ENCODE peak calls at places on chromosomes 3 and 15, in six cellular contexts. C, N, L, X, Z and T are unnamed samples.

GRCh38 chr15:60477991-60478632 is 830 bp downstream of the ICE2 start:
- DNase-seq in C (no peak), N (no peak), L (no peak), X (peak), Z (peak), T (no peak)

GRCh38 chr3:170572665-170573253 is 13.1 kb downstream of the SLC7A14 start:
- DNase-seq in C (no peak), N (no peak), L (no peak), X (no peak), Z (no peak), T (no peak)

GRCh38 chr15:86089422-86089821 is 9.8 kb downstream of the AGBL1 start:
- DNase-seq in C (no peak), N (no peak), L (no peak), X (no peak), Z (no peak), T (no peak)

GRCh38 chr3:150639262-150639661 is 36.1 kb downstream of the SELENOT start:
- DNase-seq in C (no peak), N (no peak), L (no peak), X (no peak), Z (no peak), T (no peak)

GRCh38 chr3:176526194-176526593 is 671.1 kb downstream of the TBL1XR1 start:
- DNase-seq in C (no peak), N (no peak), L (no peak), X (no peak), Z (no peak), T (no peak)

GRCh38 chr15:96606617-96607016 is 276.1 kb downstream of the NR2F2 start:
- DNase-seq in C (no peak), N (no peak), L (no peak), X (peak), Z (no peak), T (no peak)

GRCh38 chr15:37019479-37020433 is 80.6 kb downstream of the MEIS2 start:
- DNase-seq in C (no peak), N (peak), L (no peak), X (peak), Z (peak), T (peak)

GRCh38 chr3:69738291-69738690 is 973 bp upstream of the MITF start:
- DNase-seq in C (no peak), N (peak), L (no peak), X (peak), Z (no peak), T (no peak)

GRCh38 chr3:121942116-121942786 is 48.0 kb downstream of the SLC15A2 start:
- DNase-seq in C (no peak), N (no peak), L (no peak), X (no peak), Z (no peak), T (no peak)

GRCh38 chr15:81069356-81069755 is 64.7 kb upstream of the CFAP161 start:
- DNase-seq in C (no peak), N (no peak), L (no peak), X (no peak), Z (no peak), T (no peak)

GRCh38 chr3:76585794-76586392 is 454.0 kb upstream of the ROBO2 start:
- DNase-seq in C (no peak), N (no peak), L (no peak), X (peak), Z (peak), T (no peak)

GRCh38 chr15:60829416-60829815 is 350.5 kb upstream of the ICE2 start:
- DNase-seq in C (no peak), N (no peak), L (no peak), X (no peak), Z (no peak), T (no peak)

GRCh38 chr15:37058316-37058985 is 41.9 kb downstream of the MEIS2 start:
- DNase-seq in C (no peak), N (no peak), L (no peak), X (peak), Z (no peak), T (no peak)

GRCh38 chr15:44340410-44340809 is 51.9 kb downstream of the GOLM2 start:
- DNase-seq in C (no peak), N (no peak), L (no peak), X (no peak), Z (no peak), T (no peak)

GRCh38 chr3:52036222-52036694 is 20.1 kb downstream of the DUSP7 start:
- DNase-seq in C (no peak), N (no peak), L (no peak), X (no peak), Z (no peak), T (no peak)

GRCh38 chr15:66298803-66299251 is 5.5 kb downstream of the DIS3L start:
- DNase-seq in C (no peak), N (no peak), L (no peak), X (no peak), Z (no peak), T (no peak)

GRCh38 chr15:88982304-88982945 is 69.2 kb upstream of the MFGE8 start:
- DNase-seq in C (peak), N (peak), L (no peak), X (no peak), Z (no peak), T (no peak)

GRCh38 chr15:69417581-69417980 is 3.4 kb downstream of the KIF23 start:
- DNase-seq in C (no peak), N (no peak), L (no peak), X (no peak), Z (no peak), T (no peak)

GRCh38 chr3:167887096-167887495 is 151.6 kb downstream of the SERPINI1 start:
- DNase-seq in C (no peak), N (no peak), L (no peak), X (no peak), Z (no peak), T (no peak)

GRCh38 chr3:155664922-155665695 is 79.8 kb downstream of the PLCH1 start:
- DNase-seq in C (peak), N (no peak), L (no peak), X (no peak), Z (no peak), T (no peak)

GRCh38 chr15:68220489-68220888 is 9.0 kb downstream of the CLN6 start:
- DNase-seq in C (peak), N (no peak), L (no peak), X (no peak), Z (no peak), T (no peak)

GRCh38 chr3:157594413-157594812 is 91.2 kb upstream of the VEPH1 start:
- DNase-seq in C (no peak), N (no peak), L (no peak), X (no peak), Z (no peak), T (no peak)

GRCh38 chr3:127764841-127765362 is 57.4 kb downstream of the MGLL start:
- DNase-seq in C (no peak), N (no peak), L (no peak), X (no peak), Z (no peak), T (no peak)

GRCh38 chr3:157376596-157377300 is 59.9 kb upstream of the PTX3 start:
- DNase-seq in C (no peak), N (no peak), L (no peak), X (no peak), Z (no peak), T (no peak)

GRCh38 chr3:167110906-167111305 is 269.2 kb downstream of the ZBBX start:
- DNase-seq in C (peak), N (no peak), L (no peak), X (peak), Z (peak), T (no peak)

GRCh38 chr15:85711590-85712192 is 83.0 kb downstream of the KLHL25 start:
- DNase-seq in C (no peak), N (no peak), L (no peak), X (no peak), Z (no peak), T (no peak)

GRCh38 chr3:106836906-106837305 is 540.3 kb upstream of the CCDC54 start:
- DNase-seq in C (no peak), N (no peak), L (no peak), X (no peak), Z (no peak), T (no peak)

GRCh38 chr15:41955807-41956525 is 16.4 kb downstream of the EHD4 start:
- DNase-seq in C (peak), N (no peak), L (no peak), X (peak), Z (no peak), T (no peak)

GRCh38 chr3:86989611-86990010 is 1.3 kb downstream of the VGLL3 start:
- DNase-seq in C (no peak), N (no peak), L (no peak), X (no peak), Z (no peak), T (no peak)

GRCh38 chr3:123365450-123366143 is 83.3 kb downstream of the ADCY5 start:
- DNase-seq in C (no peak), N (no peak), L (no peak), X (peak), Z (peak), T (no peak)

GRCh38 chr3:110180733-110181132 is 843.4 kb upstream of the DPPA4 start:
- DNase-seq in C (peak), N (no peak), L (no peak), X (no peak), Z (no peak), T (no peak)

GRCh38 chr3:196757876-196758739 is 18.5 kb downstream of the PAK2 start:
- DNase-seq in C (no peak), N (no peak), L (no peak), X (no peak), Z (no peak), T (no peak)

GRCh38 chr3:9970020-9970652 is 16.5 kb downstream of the EMC3 start:
- DNase-seq in C (no peak), N (no peak), L (no peak), X (no peak), Z (no peak), T (no peak)

GRCh38 chr3:193559100-193559499 is 4.4 kb upstream of the ATP13A4 start:
- DNase-seq in C (no peak), N (no peak), L (no peak), X (no peak), Z (no peak), T (no peak)

GRCh38 chr3:81968628-81969027 is 207.2 kb upstream of the GBE1 start:
- DNase-seq in C (no peak), N (no peak), L (no peak), X (peak), Z (no peak), T (no peak)

GRCh38 chr3:632571-633170 is 436.1 kb downstream of the CHL1 start:
- DNase-seq in C (peak), N (peak), L (no peak), X (peak), Z (peak), T (peak)

GRCh38 chr15:39864116-39864515 is 56.0 kb downstream of the GPR176 start:
- DNase-seq in C (no peak), N (no peak), L (no peak), X (no peak), Z (no peak), T (no peak)

GRCh38 chr3:38587548-38588131 is 61.8 kb downstream of the SCN5A start:
- DNase-seq in C (no peak), N (no peak), L (peak), X (no peak), Z (no peak), T (no peak)